ENCODE peak calls at places on chromosomes 3 and 15, in four cellular contexts. One of them, this sample, is unnamed.

GRCh38 chr15:80669599-80670273 is 25.4 kb upstream of the ABHD17C start:
- DNase-seq in lung: no peak
- DNase-seq in GM20000: no peak
- DNase-seq in neural progenitor cell: no peak
- DNase-seq in this sample: peak

GRCh38 chr3:183202004-183202722 is 39.6 kb upstream of the LAMP3 start:
- DNase-seq in lung: no peak
- DNase-seq in GM20000: no peak
- DNase-seq in neural progenitor cell: no peak
- DNase-seq in this sample: no peak

GRCh38 chr3:177973241-177973840 is 562.9 kb upstream of the KCNMB2 start:
- DNase-seq in lung: no peak
- DNase-seq in GM20000: no peak
- DNase-seq in neural progenitor cell: no peak
- DNase-seq in this sample: no peak

GRCh38 chr3:14509796-14510100 is 30.4 kb downstream of the GRIP2 start:
- DNase-seq in lung: no peak
- DNase-seq in GM20000: no peak
- DNase-seq in neural progenitor cell: no peak
- DNase-seq in this sample: no peak

GRCh38 chr15:101027273-101027901 is 108.2 kb downstream of the LRRK1 start:
- DNase-seq in lung: peak
- DNase-seq in GM20000: no peak
- DNase-seq in neural progenitor cell: no peak
- DNase-seq in this sample: no peak

GRCh38 chr3:193788189-193788946 is 195.4 kb downstream of the OPA1 start:
- DNase-seq in lung: peak
- DNase-seq in GM20000: peak
- DNase-seq in neural progenitor cell: peak
- DNase-seq in this sample: peak

GRCh38 chr3:11720220-11721113 is 76.8 kb upstream of the VGLL4 start:
- DNase-seq in lung: peak
- DNase-seq in GM20000: peak
- DNase-seq in neural progenitor cell: peak
- DNase-seq in this sample: peak

GRCh38 chr3:54653456-54654195 is 274.2 kb downstream of the LRTM1 start:
- DNase-seq in lung: no peak
- DNase-seq in GM20000: no peak
- DNase-seq in neural progenitor cell: no peak
- DNase-seq in this sample: no peak

GRCh38 chr3:64460877-64461276 is 226.9 kb downstream of the ADAMTS9 start:
- DNase-seq in lung: no peak
- DNase-seq in GM20000: no peak
- DNase-seq in neural progenitor cell: no peak
- DNase-seq in this sample: no peak

GRCh38 chr3:57582470-57583168 is 14.5 kb downstream of the ARF4 start:
- DNase-seq in lung: no peak
- DNase-seq in GM20000: no peak
- DNase-seq in neural progenitor cell: no peak
- DNase-seq in this sample: no peak

GRCh38 chr15:72174551-72175165 is 22.9 kb downstream of the GRAMD2A start:
- DNase-seq in lung: no peak
- DNase-seq in GM20000: no peak
- DNase-seq in neural progenitor cell: no peak
- DNase-seq in this sample: no peak

GRCh38 chr15:97959738-97960363 is 652 bp upstream of the ARRDC4 start:
- DNase-seq in lung: no peak
- DNase-seq in GM20000: no peak
- DNase-seq in neural progenitor cell: no peak
- DNase-seq in this sample: no peak

GRCh38 chr3:3201584-3201983 is 22.1 kb upstream of the CRBN start:
- DNase-seq in lung: no peak
- DNase-seq in GM20000: peak
- DNase-seq in neural progenitor cell: no peak
- DNase-seq in this sample: peak

GRCh38 chr15:99014803-99015676 is 7.4 kb upstream of the PGPEP1L start:
- DNase-seq in lung: peak
- DNase-seq in GM20000: peak
- DNase-seq in neural progenitor cell: peak
- DNase-seq in this sample: peak

GRCh38 chr3:178320481-178321352 is 215.5 kb upstream of the KCNMB2 start:
- DNase-seq in lung: no peak
- DNase-seq in GM20000: no peak
- DNase-seq in neural progenitor cell: no peak
- DNase-seq in this sample: no peak

GRCh38 chr3:102079809-102080197 is 230.5 kb downstream of the NFKBIZ start:
- DNase-seq in lung: no peak
- DNase-seq in GM20000: no peak
- DNase-seq in neural progenitor cell: no peak
- DNase-seq in this sample: no peak

GRCh38 chr15:90956551-90957104 is 1.9 kb downstream of the RCCD1 start:
- DNase-seq in lung: peak
- DNase-seq in GM20000: peak
- DNase-seq in neural progenitor cell: peak
- DNase-seq in this sample: peak

GRCh38 chr3:139653582-139653981 is 24.2 kb downstream of the NMNAT3 start:
- DNase-seq in lung: no peak
- DNase-seq in GM20000: no peak
- DNase-seq in neural progenitor cell: no peak
- DNase-seq in this sample: no peak

GRCh38 chr3:49668414-49668797 is 5.7 kb upstream of the APEH start:
- DNase-seq in lung: no peak
- DNase-seq in GM20000: no peak
- DNase-seq in neural progenitor cell: no peak
- DNase-seq in this sample: no peak

GRCh38 chr15:40295870-40296560 is 11.7 kb downstream of the PLCB2 start:
- DNase-seq in lung: no peak
- DNase-seq in GM20000: no peak
- DNase-seq in neural progenitor cell: no peak
- DNase-seq in this sample: no peak

GRCh38 chr3:14410501-14411165 is 8.2 kb downstream of the SLC6A6 start:
- DNase-seq in lung: peak
- DNase-seq in GM20000: no peak
- DNase-seq in neural progenitor cell: no peak
- DNase-seq in this sample: no peak

GRCh38 chr3:46027021-46027705 is at the start of gene XCR1:
- DNase-seq in lung: peak
- DNase-seq in GM20000: no peak
- DNase-seq in neural progenitor cell: no peak
- DNase-seq in this sample: no peak

GRCh38 chr15:90126457-90127435 is 24.5 kb upstream of the IDH2 start:
- DNase-seq in lung: no peak
- DNase-seq in GM20000: no peak
- DNase-seq in neural progenitor cell: peak
- DNase-seq in this sample: no peak

GRCh38 chr3:161454615-161455014 is 42.0 kb upstream of the OTOL1 start:
- DNase-seq in lung: no peak
- DNase-seq in GM20000: no peak
- DNase-seq in neural progenitor cell: peak
- DNase-seq in this sample: no peak

GRCh38 chr15:40743921-40744809 is 10.9 kb downstream of the RMDN3 start:
- DNase-seq in lung: no peak
- DNase-seq in GM20000: no peak
- DNase-seq in neural progenitor cell: no peak
- DNase-seq in this sample: no peak

DNA sequence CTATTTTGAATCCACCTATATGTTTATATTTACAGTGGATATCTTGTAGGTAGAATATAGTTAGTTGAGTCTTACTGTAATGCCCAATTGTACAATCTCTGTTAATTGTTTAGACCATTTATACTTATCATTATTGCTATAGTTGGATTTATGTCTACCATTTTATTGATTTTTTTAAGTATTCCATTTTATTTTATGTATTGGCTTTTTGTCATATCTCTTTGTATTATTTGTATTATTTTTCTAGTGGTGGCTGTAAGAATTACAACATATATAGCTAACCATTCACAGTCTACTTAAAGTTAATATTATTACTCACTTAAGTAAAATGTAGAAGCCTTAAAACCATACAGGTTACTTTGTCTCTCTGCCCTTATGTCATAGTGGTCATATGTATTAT is 46.1 kb downstream of the SLC2A2 start:
- DNase-seq in lung: no peak
- DNase-seq in GM20000: no peak
- DNase-seq in neural progenitor cell: no peak
- DNase-seq in this sample: no peak
- TF ChIP-seq CTCF in lung: no peak
- TF ChIP-seq CTCF in GM20000: no peak
- TF ChIP-seq CTCF in neural progenitor cell: no peak
- TF ChIP-seq CTCF in this sample: no peak

GRCh38 chr15:76327191-76328105 is 9.1 kb upstream of the ISL2 start:
- DNase-seq in lung: no peak
- DNase-seq in GM20000: no peak
- DNase-seq in neural progenitor cell: no peak
- DNase-seq in this sample: no peak

GRCh38 chr15:76328962-76329361 is 7.6 kb upstream of the ISL2 start:
- DNase-seq in lung: no peak
- DNase-seq in GM20000: no peak
- DNase-seq in neural progenitor cell: no peak
- DNase-seq in this sample: no peak

GRCh38 chr15:76332796-76333195 is 3.8 kb upstream of the ISL2 start:
- DNase-seq in lung: no peak
- DNase-seq in GM20000: no peak
- DNase-seq in neural progenitor cell: no peak
- DNase-seq in this sample: no peak

GRCh38 chr15:76328106-76328696 is 8.4 kb upstream of the ISL2 start:
- DNase-seq in lung: no peak
- DNase-seq in GM20000: no peak
- DNase-seq in neural progenitor cell: no peak
- DNase-seq in this sample: no peak

GRCh38 chr15:76330281-76330680 is 6.3 kb upstream of the ISL2 start:
- DNase-seq in lung: no peak
- DNase-seq in GM20000: no peak
- DNase-seq in neural progenitor cell: peak
- DNase-seq in this sample: no peak
- TF ChIP-seq CTCF in lung: peak
- TF ChIP-seq CTCF in GM20000: peak
- TF ChIP-seq CTCF in neural progenitor cell: peak
- TF ChIP-seq CTCF in this sample: peak

GRCh38 chr3:118755402-118755801 is 279.2 kb downstream of the IGSF11 start:
- DNase-seq in lung: no peak
- DNase-seq in GM20000: no peak
- DNase-seq in neural progenitor cell: no peak
- DNase-seq in this sample: no peak

GRCh38 chr3:118766306-118766669 is 268.4 kb downstream of the IGSF11 start:
- DNase-seq in lung: no peak
- DNase-seq in GM20000: peak
- DNase-seq in neural progenitor cell: no peak
- DNase-seq in this sample: no peak

GRCh38 chr3:118765636-118766305 is 268.9 kb downstream of the IGSF11 start:
- DNase-seq in lung: no peak
- DNase-seq in GM20000: no peak
- DNase-seq in neural progenitor cell: no peak
- DNase-seq in this sample: no peak

DNA sequence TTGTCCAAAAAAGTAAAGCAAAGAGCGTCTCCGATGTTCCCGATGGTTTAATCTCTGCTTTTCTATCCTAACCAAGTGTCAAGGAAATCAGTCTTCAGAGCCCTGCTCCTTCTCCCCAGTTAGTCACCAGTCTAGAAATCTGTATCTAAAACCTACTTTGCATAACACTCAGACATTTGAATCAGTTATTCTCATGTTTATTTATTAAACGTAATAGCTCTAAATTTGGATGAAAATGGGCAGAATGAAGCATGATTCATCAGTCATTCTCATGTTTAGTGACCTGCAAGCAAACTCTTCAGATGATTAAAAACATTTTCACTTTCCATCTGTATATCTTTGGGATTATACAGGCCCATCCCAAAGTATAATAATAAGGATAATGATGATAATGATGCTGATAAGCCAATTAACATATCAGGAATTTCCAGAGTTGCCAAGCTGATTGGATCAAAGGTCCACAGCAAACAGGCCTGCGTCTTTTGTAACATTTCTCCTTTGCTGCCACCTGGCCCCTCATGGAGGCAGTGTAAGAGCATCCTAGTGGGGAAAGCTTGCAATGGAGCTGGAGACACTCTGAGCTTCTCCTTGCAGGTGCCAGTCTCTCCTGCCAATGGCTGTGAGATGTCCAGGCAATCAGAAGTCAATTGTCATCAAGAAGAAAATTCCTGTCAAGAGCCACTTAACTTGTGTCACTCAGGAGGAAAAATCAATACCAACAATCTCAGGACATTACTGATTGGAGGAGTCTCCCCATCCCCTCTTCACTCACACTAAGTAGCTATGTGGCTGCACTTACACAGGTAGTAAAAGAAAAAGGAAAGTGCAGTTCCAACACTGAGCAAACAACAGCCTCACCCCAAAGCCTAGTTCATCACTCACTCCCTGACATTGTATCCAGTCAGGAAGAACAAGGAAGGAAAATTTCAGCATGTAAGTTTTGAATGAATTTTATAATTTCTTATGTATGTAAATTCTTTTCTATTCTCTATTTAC is 273.7 kb downstream of the IGSF11 start:
- DNase-seq in lung: no peak
- DNase-seq in GM20000: no peak
- DNase-seq in neural progenitor cell: peak
- DNase-seq in this sample: peak
- TF ChIP-seq CTCF in lung: no peak
- TF ChIP-seq CTCF in GM20000: peak
- TF ChIP-seq CTCF in neural progenitor cell: peak
- TF ChIP-seq CTCF in this sample: peak

DNA sequence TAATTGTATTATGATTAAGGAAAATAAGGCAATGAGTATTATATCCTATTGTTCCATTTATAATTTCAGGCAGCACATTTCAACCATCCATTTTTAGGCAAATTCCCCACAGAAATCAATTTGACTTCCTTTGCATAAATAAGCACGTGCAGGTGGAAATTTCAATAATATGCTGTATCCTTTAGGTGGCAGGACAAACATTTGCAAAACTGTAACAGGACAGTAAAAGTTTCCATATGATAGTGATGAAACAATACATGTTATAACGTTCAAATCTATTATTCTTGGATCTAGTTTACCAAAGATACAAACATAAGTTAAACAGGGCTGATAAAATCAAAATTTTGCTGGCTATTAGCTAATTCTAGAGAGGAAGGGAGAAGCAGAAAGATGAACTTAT is 8.5 kb downstream of the UACA start:
- DNase-seq in lung: no peak
- DNase-seq in GM20000: no peak
- DNase-seq in neural progenitor cell: no peak
- DNase-seq in this sample: no peak
- TF ChIP-seq CTCF in lung: no peak
- TF ChIP-seq CTCF in GM20000: no peak
- TF ChIP-seq CTCF in neural progenitor cell: no peak
- TF ChIP-seq CTCF in this sample: no peak

DNA sequence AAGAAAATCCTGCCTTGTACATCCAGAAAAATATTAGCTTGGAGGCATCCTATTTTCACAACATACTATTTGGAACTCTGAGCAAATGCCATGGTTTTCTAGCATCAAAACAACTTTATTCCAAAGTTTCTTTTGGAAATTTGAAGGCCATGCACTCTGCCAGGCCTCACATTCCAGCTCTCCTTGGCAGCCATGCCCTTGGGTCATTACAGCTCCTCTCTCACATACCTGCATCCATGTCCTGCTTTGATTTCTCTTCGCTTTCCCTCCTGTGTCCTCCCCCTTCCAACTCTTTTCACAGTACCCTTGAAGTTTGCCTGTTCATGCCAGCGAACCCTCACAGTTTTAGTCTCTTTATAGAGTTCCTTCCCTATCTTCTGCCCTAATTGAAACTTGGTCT is 70.9 kb upstream of the TPRG1 start:
- DNase-seq in lung: no peak
- DNase-seq in GM20000: no peak
- DNase-seq in neural progenitor cell: no peak
- DNase-seq in this sample: no peak
- TF ChIP-seq CTCF in lung: no peak
- TF ChIP-seq CTCF in GM20000: no peak
- TF ChIP-seq CTCF in neural progenitor cell: no peak
- TF ChIP-seq CTCF in this sample: no peak